ENCODE peak calls at places on chromosomes 1 and 21, in five cellular contexts. N is ecto neural progenitor cell; J is cardiac septum; Q is hypothalamus; D is CD4-positive, alpha-beta memory T cell. T is an unnamed sample.

GRCh38 chr21:39441502-39442475 is 3.8 kb downstream of the LCA5L start:
- DNase-seq in J (no peak), Q (no peak), D (peak), N (no peak), T (peak)

GRCh38 chr1:17636612-17637011 is 97.1 kb downstream of the ARHGEF10L start:
- DNase-seq in Q (no peak), D (no peak), J (no peak), N (no peak), T (no peak)

GRCh38 chr1:72670902-72671301 is 388.6 kb upstream of the NEGR1 start:
- DNase-seq in D (no peak), J (no peak), Q (no peak), N (no peak), T (no peak)

GRCh38 chr1:219041819-219042218 is 131.9 kb upstream of the LYPLAL1 start:
- DNase-seq in D (no peak), N (no peak), Q (no peak), J (no peak), T (no peak)

GRCh38 chr1:44826375-44827196 is 16.5 kb downstream of the PTCH2 start:
- DNase-seq in D (no peak), J (peak), N (peak), Q (no peak), T (no peak)

GRCh38 chr1:6271001-6271400 is 10.1 kb upstream of the GPR153 start:
- DNase-seq in Q (no peak), J (no peak), N (no peak), D (no peak), T (no peak)

GRCh38 chr1:87869563-87869962 is 540.9 kb downstream of the LMO4 start:
- DNase-seq in Q (no peak), J (no peak), D (no peak), N (no peak), T (no peak)

GRCh38 chr1:39293375-39294070 is 89.0 kb downstream of the MACF1 start:
- DNase-seq in N (no peak), Q (no peak), D (no peak), J (no peak), T (no peak)

GRCh38 chr1:167043752-167044488 is 46.3 kb downstream of the GPA33 start:
- DNase-seq in D (peak), N (no peak), Q (no peak), J (peak), T (peak)

GRCh38 chr1:31798086-31798432 is 17.8 kb downstream of the SPOCD1 start:
- DNase-seq in D (no peak), Q (no peak), N (no peak), J (peak), T (no peak)

GRCh38 chr21:33968082-33968997 is 52.7 kb upstream of the ATP5PO start:
- DNase-seq in N (no peak), Q (no peak), J (no peak), D (no peak), T (no peak)

GRCh38 chr1:211376807-211377206 is 50.2 kb downstream of the TRAF5 start:
- DNase-seq in Q (no peak), N (no peak), J (no peak), D (no peak), T (no peak)

GRCh38 chr1:212858461-212859265 is 588 bp downstream of the FLVCR1 start:
- DNase-seq in Q (no peak), J (peak), D (peak), N (no peak), T (peak)

GRCh38 chr1:67685558-67686271 is 714 bp downstream of the GADD45A start:
- DNase-seq in Q (no peak), J (peak), N (peak), D (peak), T (no peak)

GRCh38 chr1:12172959-12173358 is 6.2 kb downstream of the TNFRSF1B start:
- DNase-seq in D (no peak), J (no peak), Q (no peak), N (no peak), T (no peak)

GRCh38 chr1:167297222-167298214 is 76.8 kb downstream of the POU2F1 start:
- DNase-seq in N (no peak), Q (no peak), J (no peak), D (no peak), T (no peak)

GRCh38 chr1:228217551-228218344 is 9.9 kb downstream of the OBSCN start:
- DNase-seq in D (no peak), N (no peak), Q (no peak), J (peak), T (no peak)